ENCODE peak calls at places on chromosomes 12 and 14, in six cellular contexts. A is K562, Y is stomach, R is ovary, Z is tibial nerve, W is SK-N-SH. I is an unnamed sample. For H3K27me3, the result is how much of the 10 kb centered on the place peaks cover.

GRCh38 chr14:49461529-49462401 is 124.4 kb downstream of the RPS29 start:
- DNase-seq in A (peak), Y (peak), R (no peak), Z (peak), W (peak), I (no peak)

GRCh38 chr12:13186292-13186691 is 10.2 kb upstream of the EMP1 start:
- DNase-seq in A (no peak), Y (no peak), R (no peak), Z (no peak), W (no peak), I (no peak)

GRCh38 chr12:106655577-106655976 is 72.8 kb downstream of the RFX4 start:
- DNase-seq in A (no peak), Y (no peak), R (no peak), Z (no peak), W (no peak), I (no peak)

GRCh38 chr12:132771126-132771838 is 9.7 kb upstream of the ANKLE2 start:
- DNase-seq in A (no peak), Y (no peak), R (no peak), Z (no peak), W (no peak), I (no peak)

GRCh38 chr12:4421590-4422031 is 24.0 kb downstream of the FGF6 start:
- DNase-seq in A (peak), Y (no peak), R (no peak), Z (peak), W (peak), I (no peak)

GRCh38 chr12:45989277-45989856 is 1.0 kb downstream of the SCAF11 start:
- DNase-seq in A (no peak), Y (peak), R (no peak), Z (peak), W (no peak), I (no peak)

GRCh38 chr12:5232291-5232690 is 188.6 kb downstream of the KCNA5 start:
- DNase-seq in A (no peak), Y (no peak), R (no peak), Z (no peak), W (no peak), I (no peak)

GRCh38 chr12:95117178-95117599 is 43.8 kb upstream of the NR2C1 start:
- DNase-seq in A (peak), Y (peak), R (peak), Z (peak), W (peak), I (peak)

GRCh38 chr12:60501124-60501729 is 905.4 kb downstream of the SLC16A7 start:
- DNase-seq in A (no peak), Y (no peak), R (no peak), Z (no peak), W (no peak), I (no peak)

GRCh38 chr12:70270108-70270507 is 26.9 kb downstream of the CNOT2 start:
- DNase-seq in A (no peak), Y (no peak), R (no peak), Z (no peak), W (no peak), I (no peak)
- H3K27me3 ChIP-seq in A (under half), Y (under half), R (under half), Z (under half), W (under half), I (under half)

DNA sequence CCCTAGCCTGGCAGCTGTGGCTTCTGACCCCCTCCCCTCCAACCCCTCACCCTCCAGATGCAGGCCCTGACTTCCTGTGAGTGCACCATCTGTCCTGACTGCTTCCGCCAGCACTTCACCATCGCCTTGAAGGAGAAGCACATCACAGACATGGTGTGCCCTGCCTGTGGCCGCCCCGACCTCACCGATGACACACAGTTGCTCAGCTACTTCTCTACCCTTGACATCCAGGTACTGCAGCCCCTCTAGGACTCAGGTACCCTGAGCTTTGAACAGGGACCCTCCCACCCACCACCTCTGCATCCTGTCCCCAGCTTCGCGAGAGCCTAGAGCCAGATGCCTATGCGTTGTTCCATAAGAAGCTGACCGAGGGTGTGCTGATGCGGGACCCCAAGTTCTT is 6.0 kb upstream of the IRF9 start:
- DNase-seq in A (no peak), Y (no peak), R (no peak), Z (no peak), W (no peak), I (no peak)
- TF ChIP-seq EP300 in A (no peak), Y (no peak), R (no peak), Z (no peak), W (no peak), I (no peak)

GRCh38 chr14:36510874-36511273 is 9.2 kb downstream of the NKX2-1 start:
- DNase-seq in A (no peak), Y (no peak), R (no peak), Z (no peak), W (no peak), I (no peak)

GRCh38 chr14:36509056-36509917 is 10.7 kb downstream of the NKX2-1 start:
- DNase-seq in A (no peak), Y (no peak), R (no peak), Z (no peak), W (peak), I (no peak)

GRCh38 chr14:36508418-36509051 is 11.5 kb downstream of the NKX2-1 start:
- DNase-seq in A (no peak), Y (no peak), R (no peak), Z (no peak), W (peak), I (no peak)

GRCh38 chr14:36511981-36512584 is 7.9 kb downstream of the NKX2-1 start:
- DNase-seq in A (no peak), Y (no peak), R (no peak), Z (no peak), W (no peak), I (no peak)

GRCh38 chr14:36510078-36510799 is 9.8 kb downstream of the NKX2-1 start:
- DNase-seq in A (no peak), Y (no peak), R (no peak), Z (no peak), W (peak), I (no peak)
- H3K27me3 ChIP-seq in A (half or more), Y (half or more), R (under half), Z (under half), W (half or more), I (half or more)

GRCh38 chr12:116529048-116529447 is 30.1 kb upstream of the MAP1LC3B2 start:
- DNase-seq in A (no peak), Y (no peak), R (no peak), Z (no peak), W (no peak), I (no peak)
- TF ChIP-seq EP300 in A (peak), Y (no peak), R (no peak), Z (no peak), W (no peak), I (no peak)

GRCh38 chr12:48022180-48022521 is 17.9 kb upstream of the COL2A1 start:
- DNase-seq in A (no peak), Y (no peak), R (no peak), Z (no peak), W (no peak), I (no peak)
- H3K27me3 ChIP-seq in A (under half), Y (under half), R (under half), Z (under half), W (under half), I (under half)

GRCh38 chr14:32933943-32934890 is 4.5 kb upstream of the NPAS3 start:
- DNase-seq in A (no peak), Y (no peak), R (peak), Z (no peak), W (peak), I (peak)
- TF ChIP-seq EP300 in A (no peak), Y (no peak), R (no peak), Z (no peak), W (no peak), I (no peak)

GRCh38 chr12:114012744-114013431 is 46.8 kb upstream of the RBM19 start:
- DNase-seq in A (no peak), Y (no peak), R (no peak), Z (no peak), W (no peak), I (no peak)

GRCh38 chr12:114015851-114016250 is 49.7 kb upstream of the RBM19 start:
- DNase-seq in A (no peak), Y (no peak), R (no peak), Z (no peak), W (no peak), I (no peak)

GRCh38 chr12:114011711-114012110 is 45.6 kb upstream of the RBM19 start:
- DNase-seq in A (no peak), Y (no peak), R (no peak), Z (no peak), W (no peak), I (no peak)

GRCh38 chr12:114018669-114019068 is 52.5 kb upstream of the RBM19 start:
- DNase-seq in A (no peak), Y (no peak), R (no peak), Z (no peak), W (no peak), I (no peak)

DNA sequence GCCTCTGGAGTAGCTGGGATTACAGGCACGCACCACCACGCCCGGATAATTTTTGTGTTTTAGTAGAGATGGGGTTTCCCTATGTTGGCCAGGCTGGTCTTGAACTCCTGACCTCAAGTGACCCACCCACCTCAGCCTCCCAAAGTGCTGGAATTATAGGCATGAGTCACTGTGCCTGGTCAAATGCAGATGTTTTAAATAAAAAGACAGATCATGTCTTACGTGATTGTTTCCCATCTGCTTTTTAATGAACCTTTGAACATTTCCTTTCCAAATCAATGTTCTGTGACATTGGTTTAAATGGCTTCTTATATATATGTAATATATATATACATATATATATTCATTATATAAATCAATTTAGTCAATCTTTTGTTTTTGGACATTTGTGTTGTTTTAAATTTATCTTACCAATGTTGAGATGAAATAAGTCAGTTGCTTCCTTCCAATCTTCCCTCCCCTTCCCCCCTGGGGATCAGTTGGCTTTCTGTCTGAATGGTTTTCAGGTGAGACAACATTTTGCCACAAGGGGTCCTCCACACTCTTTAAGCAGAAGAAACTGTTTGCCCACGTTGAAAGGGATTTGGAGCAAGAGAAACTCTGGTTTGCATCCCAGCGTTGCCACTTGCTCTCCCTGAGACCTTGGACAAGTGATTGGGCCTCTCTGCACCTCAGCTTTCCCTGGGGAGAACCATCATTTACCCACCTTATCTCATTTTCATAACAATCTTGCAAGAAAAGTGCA is 47.6 kb upstream of the RBM19 start:
- DNase-seq in A (peak), Y (no peak), R (no peak), Z (no peak), W (peak), I (no peak)
- H3K27me3 ChIP-seq in A (under half), Y (half or more), R (under half), Z (under half), W (under half), I (under half)